ENCODE peak calls at places on chromosomes 1 and 21, in five cellular contexts. G, X, A, S and O are unnamed samples.

GRCh38 chr21:20997633-20998455 is at the start of gene NCAM2:
- DNase-seq in G (peak), X (peak), A (peak), S (peak), O (peak)

GRCh38 chr1:118914379-118915161 is 73.6 kb downstream of the TBX15 start:
- DNase-seq in G (no peak), X (no peak), A (no peak), S (no peak), O (no peak)

GRCh38 chr1:21912038-21912758 is 24.9 kb downstream of the HSPG2 start:
- DNase-seq in G (no peak), X (no peak), A (no peak), S (no peak), O (no peak)

GRCh38 chr1:155272466-155273133 is 704 bp downstream of the CLK2 start:
- DNase-seq in G (no peak), X (peak), A (no peak), S (no peak), O (no peak)

GRCh38 chr1:153356392-153357075 is 1.1 kb upstream of the S100A9 start:
- DNase-seq in G (no peak), X (no peak), A (no peak), S (no peak), O (no peak)

GRCh38 chr1:154403983-154404382 is 1.2 kb upstream of the IL6R start:
- DNase-seq in G (no peak), X (no peak), A (no peak), S (no peak), O (no peak)

GRCh38 chr1:203038891-203039608 is 12.8 kb downstream of the PPFIA4 start:
- DNase-seq in G (peak), X (peak), A (peak), S (peak), O (peak)

GRCh38 chr1:169590932-169591331 is 4.7 kb upstream of the F5 start:
- DNase-seq in G (no peak), X (no peak), A (no peak), S (no peak), O (no peak)

GRCh38 chr1:201503397-201504176 is 3.3 kb downstream of the CSRP1 start:
- DNase-seq in G (no peak), X (peak), A (peak), S (no peak), O (no peak)

GRCh38 chr1:245375789-245376188 is 221.0 kb downstream of the KIF26B start:
- DNase-seq in G (no peak), X (no peak), A (no peak), S (no peak), O (no peak)

GRCh38 chr1:66947267-66947666 is 22.5 kb downstream of the MIER1 start:
- DNase-seq in G (no peak), X (peak), A (no peak), S (no peak), O (no peak)

GRCh38 chr1:180927348-180927747 is 14.7 kb downstream of the KIAA1614 start:
- DNase-seq in G (no peak), X (no peak), A (peak), S (no peak), O (no peak)

GRCh38 chr21:35427320-35428040 is 378.4 kb upstream of the RUNX1 start:
- DNase-seq in G (no peak), X (peak), A (peak), S (no peak), O (no peak)

GRCh38 chr1:14924455-14925325 is 228.9 kb upstream of the TMEM51 start:
- DNase-seq in G (peak), X (peak), A (peak), S (no peak), O (peak)

GRCh38 chr21:17853393-17854275 is 34.5 kb upstream of the C21orf91 start:
- DNase-seq in G (no peak), X (no peak), A (no peak), S (no peak), O (no peak)

GRCh38 chr1:59092126-59092525 is 204.8 kb upstream of the FGGY start:
- DNase-seq in G (no peak), X (no peak), A (no peak), S (no peak), O (no peak)

GRCh38 chr1:50978852-50979781 is 9.1 kb downstream of the CDKN2C start:
- DNase-seq in G (peak), X (no peak), A (no peak), S (peak), O (no peak)

GRCh38 chr1:94783342-94784264 is 36.6 kb upstream of the SLC44A3 start:
- DNase-seq in G (peak), X (peak), A (peak), S (no peak), O (peak)